ENCODE peak calls at places on chromosomes 5 and 9, in eight cellular contexts. B is RWPE2; N is stimulated activated CD4-positive, alpha-beta T cell treated with anti-CD3 and anti-CD28 coated beads, TNF-alpha, amount 100 ng/mL, for 24 hours; W is naive B cell; Q is H9; C is left ventricle myocardium superior; V is HL-60; I is heart right ventricle. X is an unnamed sample.

GRCh38 chr5:140575309-140575708 is 10.7 kb downstream of the SLC35A4 start:
- DNase-seq in B (no peak), N (no peak), W (no peak), Q (peak; percentile 49), C (peak; percentile 65), V (no peak), I (peak; percentile 58), X (peak; percentile 90)

GRCh38 chr5:31853398-31854135 is 214.6 kb downstream of the PDZD2 start:
- DNase-seq in B (peak; percentile 55), N (no peak), W (no peak), Q (no peak), C (no peak), V (no peak), I (no peak), X (no peak)

GRCh38 chr9:76200315-76200714 is 193.9 kb downstream of the RFK start:
- DNase-seq in B (no peak), N (no peak), W (no peak), Q (no peak), C (no peak), V (no peak), I (no peak), X (no peak)

GRCh38 chr5:124605516-124605915 is 140.9 kb downstream of the ZNF608 start:
- DNase-seq in B (no peak), N (no peak), W (no peak), Q (no peak), C (peak; percentile 49), V (no peak), I (peak; percentile 75), X (no peak)

GRCh38 chr5:115455241-115455640 is 89.3 kb downstream of the FEM1C start:
- DNase-seq in B (no peak), N (no peak), W (no peak), Q (no peak), C (no peak), V (no peak), I (no peak), X (no peak)

GRCh38 chr5:63263409-63263808 is 684.8 kb downstream of the LRRC70 start:
- DNase-seq in B (no peak), N (no peak), W (no peak), Q (no peak), C (no peak), V (no peak), I (no peak), X (no peak)

GRCh38 chr5:56012281-56012963 is 17.7 kb upstream of the IL6ST start:
- DNase-seq in B (no peak), N (peak; percentile 15), W (no peak), Q (no peak), C (peak; percentile 55), V (no peak), I (peak; percentile 11), X (no peak)

GRCh38 chr5:156879665-156880285 is 29.7 kb downstream of the PPP1R2B start:
- DNase-seq in B (no peak), N (no peak), W (no peak), Q (no peak), C (no peak), V (no peak), I (no peak), X (no peak)

GRCh38 chr5:111772456-111772855 is 15.5 kb upstream of the NREP start:
- DNase-seq in B (no peak), N (no peak), W (no peak), Q (peak; percentile 74), C (no peak), V (no peak), I (no peak), X (no peak)

GRCh38 chr5:130773813-130774212 is 391.2 kb downstream of the HINT1 start:
- DNase-seq in B (no peak), N (no peak), W (no peak), Q (no peak), C (no peak), V (no peak), I (no peak), X (no peak)

GRCh38 chr9:84969084-84969483 is 299.6 kb downstream of the NTRK2 start:
- DNase-seq in B (no peak), N (no peak), W (no peak), Q (no peak), C (no peak), V (no peak), I (no peak), X (no peak)

GRCh38 chr5:78985407-78986223 is 505 bp upstream of the ARSB start:
- DNase-seq in B (no peak), N (peak; percentile 62), W (peak; percentile 55), Q (peak; percentile 46), C (no peak), V (no peak), I (peak; percentile 44), X (peak; percentile 81)

GRCh38 chr5:73605223-73606087 is 20.5 kb upstream of the ARHGEF28 start:
- DNase-seq in B (no peak), N (no peak), W (no peak), Q (no peak), C (no peak), V (no peak), I (no peak), X (no peak)

GRCh38 chr5:167777746-167778145 is 513.7 kb upstream of the WWC1 start:
- DNase-seq in B (no peak), N (no peak), W (no peak), Q (no peak), C (no peak), V (no peak), I (no peak), X (no peak)

GRCh38 chr5:34682926-34683623 is 26.9 kb downstream of the RAI14 start:
- DNase-seq in B (no peak), N (no peak), W (no peak), Q (no peak), C (no peak), V (no peak), I (no peak), X (no peak)

GRCh38 chr9:21027295-21027694 is 4.1 kb downstream of the HACD4 start:
- DNase-seq in B (no peak), N (no peak), W (no peak), Q (no peak), C (no peak), V (no peak), I (no peak), X (no peak)

X was measured in spleen.